ENCODE peak calls at places on chromosome 16, in four cellular contexts. One of them, this sample, is unnamed.

GRCh38 chr16:82263456-82264159 is 93.6 kb upstream of the MPHOSPH6 start:
- DNase-seq in fibroblast of villous mesenchyme: peak; percentile 53
- DNase-seq in heart right ventricle: peak; percentile 58
- DNase-seq in thyroid gland: peak; percentile 57
- DNase-seq in this sample: peak; percentile 64

GRCh38 chr16:24771132-24771778 is 41.8 kb downstream of the TNRC6A start:
- DNase-seq in thyroid gland: no peak
- DNase-seq in heart right ventricle: no peak
- DNase-seq in fibroblast of villous mesenchyme: peak; percentile 35
- DNase-seq in this sample: peak; percentile 29

GRCh38 chr16:49464093-49464492 is 90.5 kb downstream of the C16orf78 start:
- DNase-seq in fibroblast of villous mesenchyme: no peak
- DNase-seq in heart right ventricle: no peak
- DNase-seq in thyroid gland: no peak
- DNase-seq in this sample: no peak

GRCh38 chr16:47732122-47732805 is 271.1 kb downstream of the PHKB start:
- DNase-seq in fibroblast of villous mesenchyme: peak; percentile 91
- DNase-seq in heart right ventricle: no peak
- DNase-seq in thyroid gland: no peak
- DNase-seq in this sample: peak; percentile 83

GRCh38 chr16:81204794-81205680 is 33.5 kb upstream of the BCO1 start:
- DNase-seq in heart right ventricle: peak; percentile 19
- DNase-seq in thyroid gland: peak; percentile 49
- DNase-seq in fibroblast of villous mesenchyme: peak; percentile 72
- DNase-seq in this sample: peak; percentile 79

GRCh38 chr16:6605490-6605889 is 727.2 kb upstream of the RBFOX1 start:
- DNase-seq in fibroblast of villous mesenchyme: no peak
- DNase-seq in thyroid gland: no peak
- DNase-seq in heart right ventricle: no peak
- DNase-seq in this sample: no peak

GRCh38 chr16:50297301-50298074 is 31.1 kb downstream of the ADCY7 start:
- DNase-seq in fibroblast of villous mesenchyme: no peak
- DNase-seq in thyroid gland: no peak
- DNase-seq in heart right ventricle: no peak
- DNase-seq in this sample: no peak

GRCh38 chr16:50438041-50438437 is 69.3 kb upstream of the BRD7 start:
- DNase-seq in fibroblast of villous mesenchyme: no peak
- DNase-seq in thyroid gland: no peak
- DNase-seq in heart right ventricle: no peak
- DNase-seq in this sample: no peak

DNA sequence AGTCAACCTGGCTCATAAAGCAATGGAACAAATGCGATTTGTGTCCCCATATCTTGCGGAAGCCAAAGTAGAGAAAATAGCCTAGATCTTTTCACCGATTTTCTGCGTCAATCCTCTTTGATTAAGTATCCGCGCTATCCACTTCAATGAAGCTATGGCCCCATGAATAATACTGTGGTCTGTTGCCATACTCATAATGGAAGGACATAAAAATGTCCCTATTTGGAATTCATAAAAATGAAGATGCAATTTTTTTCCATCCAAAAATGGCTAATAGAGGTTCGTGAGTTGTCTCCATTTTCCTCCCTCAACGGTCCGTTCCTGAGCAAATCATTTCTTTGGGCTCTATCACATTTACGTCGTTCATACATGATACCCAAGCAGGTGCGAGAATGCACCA is 25.4 kb upstream of the ADCY9 start:
- DNase-seq in heart right ventricle: no peak
- DNase-seq in fibroblast of villous mesenchyme: no peak
- DNase-seq in thyroid gland: no peak
- DNase-seq in this sample: no peak
- H3K4me3 ChIP-seq in heart right ventricle: no peak overlapping the region
- H3K4me3 ChIP-seq in fibroblast of villous mesenchyme: no peak overlapping the region
- H3K4me3 ChIP-seq in thyroid gland: no peak overlapping the region
- H3K4me3 ChIP-seq in this sample: no peak overlapping the region

GRCh38 chr16:84143081-84143480 is 1.9 kb downstream of the HSDL1 start:
- DNase-seq in thyroid gland: no peak
- DNase-seq in heart right ventricle: no peak
- DNase-seq in fibroblast of villous mesenchyme: no peak
- DNase-seq in this sample: no peak

GRCh38 chr16:84143784-84144199 is 1.2 kb downstream of the HSDL1 start:
- DNase-seq in thyroid gland: peak; percentile 17
- DNase-seq in heart right ventricle: no peak
- DNase-seq in fibroblast of villous mesenchyme: no peak
- DNase-seq in this sample: peak; percentile 8

GRCh38 chr16:84144859-84145639 is at the start of the genes DNAAF1 and HSDL1:
- DNase-seq in fibroblast of villous mesenchyme: peak; percentile 83
- DNase-seq in thyroid gland: peak; percentile 93
- DNase-seq in heart right ventricle: peak; percentile 90
- DNase-seq in this sample: peak; percentile 85

GRCh38 chr16:84141143-84141670 is 3.8 kb downstream of the HSDL1 start:
- DNase-seq in thyroid gland: no peak
- DNase-seq in heart right ventricle: no peak
- DNase-seq in fibroblast of villous mesenchyme: no peak
- DNase-seq in this sample: no peak

DNA sequence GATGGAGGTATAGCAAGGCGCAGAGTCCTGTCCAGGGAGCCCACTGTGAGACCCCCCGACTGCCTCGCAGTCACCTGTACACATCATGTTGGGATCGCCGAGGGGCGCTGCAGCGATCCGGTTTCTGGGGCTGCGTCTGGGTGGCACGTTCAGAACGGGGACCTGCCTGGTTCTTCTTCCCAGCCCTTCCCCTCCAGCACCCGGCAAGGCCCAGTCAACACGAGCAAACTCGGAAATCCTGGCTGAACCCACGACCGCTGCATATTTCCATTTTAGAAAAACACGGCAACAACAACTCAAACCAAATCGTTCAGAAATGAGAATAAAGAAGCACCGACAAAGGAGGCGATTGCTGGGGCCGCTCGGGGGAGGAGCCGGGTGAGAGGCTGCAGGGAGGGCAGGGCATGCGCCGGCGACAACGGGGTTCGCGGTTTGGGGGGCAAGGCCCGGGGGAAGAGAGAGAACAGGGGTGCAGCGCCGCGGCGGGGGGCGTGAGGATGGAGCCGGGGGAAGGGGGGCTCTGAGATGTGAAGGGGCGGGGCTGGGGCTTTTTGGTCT is 597 bp downstream of the HSDL1 start:
- DNase-seq in fibroblast of villous mesenchyme: peak; percentile 17
- DNase-seq in heart right ventricle: peak; percentile 19
- DNase-seq in thyroid gland: peak; percentile 44
- DNase-seq in this sample: peak; percentile 13
- TF ChIP-seq CTCF in fibroblast of villous mesenchyme: peak; percentile 21
- TF ChIP-seq CTCF in heart right ventricle: no peak
- TF ChIP-seq CTCF in thyroid gland: no peak
- TF ChIP-seq CTCF in this sample: no peak

DNA sequence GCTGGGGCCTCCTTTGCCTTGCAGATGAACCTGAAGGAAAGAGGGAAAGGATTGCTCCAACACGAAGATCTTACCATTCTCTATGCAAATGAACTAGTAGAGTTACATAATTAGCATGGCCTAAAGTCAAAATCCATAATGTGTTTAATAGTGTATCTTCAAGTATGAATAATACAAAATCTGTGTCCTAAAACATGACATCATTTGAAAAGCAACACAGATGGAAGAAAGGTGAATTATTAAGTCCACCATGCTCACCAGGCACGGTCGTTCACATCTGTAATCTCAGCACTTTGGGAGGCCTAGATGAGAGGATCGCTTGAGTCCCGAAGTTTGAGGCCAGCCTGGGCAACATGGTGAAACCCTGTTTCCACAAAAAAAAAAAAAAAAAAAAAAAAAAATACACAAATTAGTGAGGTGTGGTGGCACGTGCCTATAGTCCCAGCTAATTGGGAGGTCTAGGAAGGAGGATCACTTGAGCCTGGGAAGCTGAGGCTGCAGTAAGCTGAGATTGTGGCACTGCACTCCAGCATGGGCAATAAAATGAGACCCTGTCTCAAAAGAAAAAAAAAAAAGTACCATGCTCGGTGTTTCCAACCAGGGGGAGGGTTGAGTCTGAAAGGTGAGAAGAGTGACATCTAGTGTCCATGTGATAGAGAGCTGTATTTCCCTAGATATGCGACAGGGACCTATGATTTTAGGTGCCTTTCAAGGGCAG is 6.4 kb downstream of the VWA3A start:
- DNase-seq in heart right ventricle: peak; percentile 12
- DNase-seq in fibroblast of villous mesenchyme: peak; percentile 52
- DNase-seq in thyroid gland: no peak
- DNase-seq in this sample: peak; percentile 64
- H3K4me3 ChIP-seq in heart right ventricle: no peak overlapping the region
- H3K4me3 ChIP-seq in fibroblast of villous mesenchyme: no peak overlapping the region
- H3K4me3 ChIP-seq in thyroid gland: no peak overlapping the region
- H3K4me3 ChIP-seq in this sample: no peak overlapping the region

GRCh38 chr16:64841482-64841881 is 280.4 kb downstream of the CDH11 start:
- DNase-seq in heart right ventricle: no peak
- DNase-seq in thyroid gland: no peak
- DNase-seq in fibroblast of villous mesenchyme: peak; percentile 10
- DNase-seq in this sample: no peak
- TF ChIP-seq CTCF in heart right ventricle: no peak
- TF ChIP-seq CTCF in thyroid gland: no peak
- TF ChIP-seq CTCF in fibroblast of villous mesenchyme: peak; percentile 3
- TF ChIP-seq CTCF in this sample: no peak

GRCh38 chr16:9098377-9099090 is 7.1 kb downstream of the HAPSTR1 start:
- DNase-seq in fibroblast of villous mesenchyme: no peak
- DNase-seq in heart right ventricle: no peak
- DNase-seq in thyroid gland: no peak
- DNase-seq in this sample: no peak

GRCh38 chr16:9097266-9098219 is 6.1 kb downstream of the HAPSTR1 start:
- DNase-seq in heart right ventricle: no peak
- DNase-seq in thyroid gland: no peak
- DNase-seq in fibroblast of villous mesenchyme: no peak
- DNase-seq in this sample: no peak

GRCh38 chr16:9096416-9096952 is 5.0 kb downstream of the HAPSTR1 start:
- DNase-seq in fibroblast of villous mesenchyme: no peak
- DNase-seq in heart right ventricle: no peak
- DNase-seq in thyroid gland: no peak
- DNase-seq in this sample: no peak

GRCh38 chr16:9095998-9096397 is 4.6 kb downstream of the HAPSTR1 start:
- DNase-seq in fibroblast of villous mesenchyme: no peak
- DNase-seq in thyroid gland: no peak
- DNase-seq in heart right ventricle: no peak
- DNase-seq in this sample: no peak

GRCh38 chr16:9099131-9099625 is 7.7 kb downstream of the HAPSTR1 start:
- DNase-seq in fibroblast of villous mesenchyme: no peak
- DNase-seq in heart right ventricle: no peak
- DNase-seq in thyroid gland: peak; percentile 26
- DNase-seq in this sample: no peak
- H3K4me3 ChIP-seq in fibroblast of villous mesenchyme: no peak overlapping the region
- H3K4me3 ChIP-seq in heart right ventricle: no peak overlapping the region
- H3K4me3 ChIP-seq in thyroid gland: no peak overlapping the region
- H3K4me3 ChIP-seq in this sample: no peak overlapping the region

DNA sequence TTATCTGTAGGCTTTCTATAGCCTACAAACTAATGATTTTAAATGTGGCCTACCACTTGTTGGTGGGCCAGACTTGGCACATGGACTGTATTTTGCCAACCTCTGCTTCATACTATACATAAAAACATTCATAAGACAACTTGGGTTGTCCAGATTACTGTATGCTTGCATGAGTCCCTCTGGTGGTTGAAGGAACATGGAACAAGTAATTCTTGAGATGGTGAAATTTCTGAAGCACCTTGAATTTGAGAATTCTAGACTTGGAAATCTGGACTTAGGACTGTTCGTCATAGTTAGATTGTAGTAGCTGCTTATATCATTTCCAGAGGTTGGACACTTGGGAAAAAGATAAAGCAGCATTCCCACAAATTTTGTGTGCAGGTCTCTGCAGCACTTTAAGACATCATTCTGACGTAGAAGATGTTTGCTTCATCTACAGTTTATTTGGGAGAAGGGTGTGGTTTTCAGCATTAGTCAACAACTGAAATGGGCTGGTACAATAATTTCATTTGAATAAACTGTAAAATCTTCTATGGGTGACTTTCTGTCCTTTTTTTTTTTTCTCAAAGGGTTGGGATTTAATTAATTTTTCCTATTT is 31.2 kb downstream of the NFATC3 start:
- DNase-seq in fibroblast of villous mesenchyme: peak; percentile 56
- DNase-seq in heart right ventricle: no peak
- DNase-seq in thyroid gland: no peak
- DNase-seq in this sample: peak; percentile 65
- TF ChIP-seq CTCF in fibroblast of villous mesenchyme: peak; percentile 70
- TF ChIP-seq CTCF in heart right ventricle: peak; percentile 38
- TF ChIP-seq CTCF in thyroid gland: peak; percentile 43
- TF ChIP-seq CTCF in this sample: peak; percentile 74

GRCh38 chr16:76237471-76237870 is 39.7 kb upstream of the CNTNAP4 start:
- DNase-seq in fibroblast of villous mesenchyme: no peak
- DNase-seq in heart right ventricle: no peak
- DNase-seq in thyroid gland: no peak
- DNase-seq in this sample: no peak

GRCh38 chr16:76232704-76233103 is 44.5 kb upstream of the CNTNAP4 start:
- DNase-seq in fibroblast of villous mesenchyme: no peak
- DNase-seq in thyroid gland: no peak
- DNase-seq in heart right ventricle: no peak
- DNase-seq in this sample: no peak

GRCh38 chr16:76235025-76235424 is 42.2 kb upstream of the CNTNAP4 start:
- DNase-seq in heart right ventricle: no peak
- DNase-seq in fibroblast of villous mesenchyme: no peak
- DNase-seq in thyroid gland: no peak
- DNase-seq in this sample: no peak

GRCh38 chr16:76235426-76235825 is 41.8 kb upstream of the CNTNAP4 start:
- DNase-seq in heart right ventricle: no peak
- DNase-seq in fibroblast of villous mesenchyme: no peak
- DNase-seq in thyroid gland: no peak
- DNase-seq in this sample: no peak
- H3K4me3 ChIP-seq in heart right ventricle: no peak overlapping the region
- H3K4me3 ChIP-seq in fibroblast of villous mesenchyme: no peak overlapping the region
- H3K4me3 ChIP-seq in thyroid gland: no peak overlapping the region
- H3K4me3 ChIP-seq in this sample: no peak overlapping the region

GRCh38 chr16:58515125-58515870 is at the start of gene SETD6:
- DNase-seq in thyroid gland: peak; percentile 92
- DNase-seq in fibroblast of villous mesenchyme: peak; percentile 90
- DNase-seq in heart right ventricle: peak; percentile 88
- DNase-seq in this sample: peak; percentile 88
- TF ChIP-seq CTCF in thyroid gland: peak; percentile 27
- TF ChIP-seq CTCF in fibroblast of villous mesenchyme: peak; percentile 22
- TF ChIP-seq CTCF in heart right ventricle: no peak
- TF ChIP-seq CTCF in this sample: no peak

DNA sequence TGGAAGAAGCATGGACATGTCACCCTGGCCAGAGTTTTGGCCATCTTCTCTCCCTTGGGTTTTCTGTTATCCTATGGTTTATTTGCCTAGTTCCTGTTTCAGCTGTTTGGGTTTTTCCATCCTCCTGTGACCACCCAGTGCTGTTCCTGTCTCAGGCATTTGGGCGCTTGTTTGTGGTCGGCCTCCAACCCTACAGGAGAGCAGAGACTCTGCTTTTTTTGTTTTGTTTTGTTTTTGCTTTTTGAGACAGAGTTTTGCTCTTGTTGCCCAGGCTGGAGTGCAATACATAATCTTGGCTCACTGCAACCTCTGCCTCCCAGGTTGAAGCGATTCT is 3.3 kb upstream of the ZC3H7A start:
- DNase-seq in thyroid gland: no peak
- DNase-seq in fibroblast of villous mesenchyme: peak; percentile 39
- DNase-seq in heart right ventricle: no peak
- DNase-seq in this sample: no peak
- H3K4me3 ChIP-seq in thyroid gland: no peak overlapping the region
- H3K4me3 ChIP-seq in fibroblast of villous mesenchyme: peak overlapping the region; percentile 25
- H3K4me3 ChIP-seq in heart right ventricle: no peak overlapping the region
- H3K4me3 ChIP-seq in this sample: no peak overlapping the region

This sample was measured in fibroblast of pulmonary artery.